ENCODE peak calls at places on chromosomes 12 and 14, in seven cellular contexts. One of them, this sample, is unnamed.

GRCh38 chr12:88035907-88036289 is 6.7 kb upstream of the C12orf50 start:
- DNase-seq in HCT116: no peak
- DNase-seq in SK-N-SH: no peak
- DNase-seq in H1: no peak
- DNase-seq in GM12878: no peak
- DNase-seq in K562: peak; percentile 29
- DNase-seq in HepG2: no peak
- DNase-seq in this sample: peak; percentile 47

GRCh38 chr12:105267711-105268110 is 31.7 kb upstream of the APPL2 start:
- DNase-seq in SK-N-SH: no peak
- DNase-seq in GM12878: no peak
- DNase-seq in K562: peak; percentile 1
- DNase-seq in HepG2: no peak
- DNase-seq in HCT116: no peak
- DNase-seq in H1: no peak
- DNase-seq in this sample: no peak

GRCh38 chr12:14949631-14950030 is 11.3 kb upstream of the ERP27 start:
- DNase-seq in HCT116: no peak
- DNase-seq in H1: no peak
- DNase-seq in GM12878: no peak
- DNase-seq in SK-N-SH: no peak
- DNase-seq in HepG2: no peak
- DNase-seq in K562: no peak
- DNase-seq in this sample: no peak

GRCh38 chr12:54350743-54351142 is 13.5 kb downstream of the GPR84 start:
- DNase-seq in K562: no peak
- DNase-seq in H1: no peak
- DNase-seq in SK-N-SH: no peak
- DNase-seq in HCT116: no peak
- DNase-seq in GM12878: no peak
- DNase-seq in HepG2: no peak
- DNase-seq in this sample: no peak

GRCh38 chr14:99043756-99044155 is 228.2 kb downstream of the BCL11B start:
- DNase-seq in HepG2: no peak
- DNase-seq in H1: no peak
- DNase-seq in GM12878: no peak
- DNase-seq in SK-N-SH: no peak
- DNase-seq in HCT116: no peak
- DNase-seq in K562: no peak
- DNase-seq in this sample: no peak

GRCh38 chr14:77909911-77910310 is 110.0 kb downstream of the ADCK1 start:
- DNase-seq in K562: no peak
- DNase-seq in HepG2: no peak
- DNase-seq in HCT116: no peak
- DNase-seq in SK-N-SH: no peak
- DNase-seq in H1: no peak
- DNase-seq in GM12878: no peak
- DNase-seq in this sample: no peak

GRCh38 chr14:51806624-51807023 is 53.8 kb upstream of the GNG2 start:
- DNase-seq in HCT116: no peak
- DNase-seq in H1: no peak
- DNase-seq in SK-N-SH: no peak
- DNase-seq in GM12878: no peak
- DNase-seq in HepG2: no peak
- DNase-seq in K562: no peak
- DNase-seq in this sample: no peak

GRCh38 chr14:102824832-102825231 is 47.6 kb downstream of the TRAF3 start:
- DNase-seq in K562: no peak
- DNase-seq in HepG2: no peak
- DNase-seq in SK-N-SH: no peak
- DNase-seq in HCT116: no peak
- DNase-seq in H1: no peak
- DNase-seq in GM12878: no peak
- DNase-seq in this sample: no peak

GRCh38 chr14:44589180-44589579 is 82.1 kb upstream of the FSCB start:
- DNase-seq in GM12878: no peak
- DNase-seq in HepG2: no peak
- DNase-seq in H1: no peak
- DNase-seq in SK-N-SH: no peak
- DNase-seq in HCT116: no peak
- DNase-seq in K562: no peak
- DNase-seq in this sample: no peak

GRCh38 chr14:51539571-51540037 is 112.1 kb upstream of the FRMD6 start:
- DNase-seq in K562: no peak
- DNase-seq in SK-N-SH: no peak
- DNase-seq in HCT116: no peak
- DNase-seq in H1: peak; percentile 51
- DNase-seq in HepG2: no peak
- DNase-seq in GM12878: no peak
- DNase-seq in this sample: no peak

GRCh38 chr12:25835385-25835784 is 123.1 kb upstream of the RASSF8 start:
- DNase-seq in H1: no peak
- DNase-seq in GM12878: no peak
- DNase-seq in HCT116: no peak
- DNase-seq in HepG2: no peak
- DNase-seq in SK-N-SH: no peak
- DNase-seq in K562: no peak
- DNase-seq in this sample: no peak

GRCh38 chr12:24561882-24562760 is 386.8 kb downstream of the BCAT1 start:
- DNase-seq in GM12878: no peak
- DNase-seq in SK-N-SH: peak; percentile 75
- DNase-seq in H1: no peak
- DNase-seq in HCT116: no peak
- DNase-seq in HepG2: no peak
- DNase-seq in K562: no peak
- DNase-seq in this sample: peak; percentile 55

GRCh38 chr14:88974991-88975835 is 150.8 kb downstream of the TTC8 start:
- DNase-seq in SK-N-SH: no peak
- DNase-seq in HepG2: no peak
- DNase-seq in H1: no peak
- DNase-seq in HCT116: no peak
- DNase-seq in GM12878: no peak
- DNase-seq in K562: no peak
- DNase-seq in this sample: no peak

GRCh38 chr14:52018252-52018651 is 28.9 kb downstream of the RTRAF start:
- DNase-seq in HepG2: no peak
- DNase-seq in SK-N-SH: no peak
- DNase-seq in GM12878: no peak
- DNase-seq in HCT116: no peak
- DNase-seq in H1: no peak
- DNase-seq in K562: peak; percentile 10
- DNase-seq in this sample: no peak

GRCh38 chr14:99791476-99792283 is 1.5 kb upstream of the EML1 start:
- DNase-seq in SK-N-SH: no peak
- DNase-seq in H1: no peak
- DNase-seq in GM12878: no peak
- DNase-seq in HepG2: no peak
- DNase-seq in HCT116: no peak
- DNase-seq in K562: no peak
- DNase-seq in this sample: no peak

GRCh38 chr14:97580923-97581495 is 783.8 kb downstream of the VRK1 start:
- DNase-seq in GM12878: no peak
- DNase-seq in SK-N-SH: no peak
- DNase-seq in K562: no peak
- DNase-seq in H1: no peak
- DNase-seq in HCT116: no peak
- DNase-seq in HepG2: no peak
- DNase-seq in this sample: no peak

GRCh38 chr12:45644521-45644920 is 85.0 kb upstream of the ARID2 start:
- DNase-seq in HCT116: no peak
- DNase-seq in K562: no peak
- DNase-seq in H1: no peak
- DNase-seq in GM12878: no peak
- DNase-seq in SK-N-SH: no peak
- DNase-seq in HepG2: no peak
- DNase-seq in this sample: no peak

GRCh38 chr14:106343636-106344035 is 817.3 kb downstream of the TMEM121 start:
- DNase-seq in H1: no peak
- DNase-seq in HCT116: no peak
- DNase-seq in HepG2: no peak
- DNase-seq in GM12878: no peak
- DNase-seq in SK-N-SH: no peak
- DNase-seq in K562: no peak
- DNase-seq in this sample: no peak
- TF ChIP-seq JUND in H1: no peak
- TF ChIP-seq JUND in HCT116: no peak
- TF ChIP-seq JUND in HepG2: no peak
- TF ChIP-seq JUND in GM12878: no peak
- TF ChIP-seq JUND in SK-N-SH: no peak
- TF ChIP-seq JUND in K562: no peak
- TF ChIP-seq JUND in this sample: no peak

GRCh38 chr12:5259523-5259922 is 172.4 kb upstream of the NTF3 start:
- DNase-seq in HepG2: no peak
- DNase-seq in GM12878: no peak
- DNase-seq in K562: no peak
- DNase-seq in SK-N-SH: no peak
- DNase-seq in H1: no peak
- DNase-seq in HCT116: no peak
- DNase-seq in this sample: no peak
- TF ChIP-seq JUND in HepG2: no peak
- TF ChIP-seq JUND in GM12878: no peak
- TF ChIP-seq JUND in K562: no peak
- TF ChIP-seq JUND in SK-N-SH: no peak
- TF ChIP-seq JUND in H1: no peak
- TF ChIP-seq JUND in HCT116: no peak
- TF ChIP-seq JUND in this sample: no peak

DNA sequence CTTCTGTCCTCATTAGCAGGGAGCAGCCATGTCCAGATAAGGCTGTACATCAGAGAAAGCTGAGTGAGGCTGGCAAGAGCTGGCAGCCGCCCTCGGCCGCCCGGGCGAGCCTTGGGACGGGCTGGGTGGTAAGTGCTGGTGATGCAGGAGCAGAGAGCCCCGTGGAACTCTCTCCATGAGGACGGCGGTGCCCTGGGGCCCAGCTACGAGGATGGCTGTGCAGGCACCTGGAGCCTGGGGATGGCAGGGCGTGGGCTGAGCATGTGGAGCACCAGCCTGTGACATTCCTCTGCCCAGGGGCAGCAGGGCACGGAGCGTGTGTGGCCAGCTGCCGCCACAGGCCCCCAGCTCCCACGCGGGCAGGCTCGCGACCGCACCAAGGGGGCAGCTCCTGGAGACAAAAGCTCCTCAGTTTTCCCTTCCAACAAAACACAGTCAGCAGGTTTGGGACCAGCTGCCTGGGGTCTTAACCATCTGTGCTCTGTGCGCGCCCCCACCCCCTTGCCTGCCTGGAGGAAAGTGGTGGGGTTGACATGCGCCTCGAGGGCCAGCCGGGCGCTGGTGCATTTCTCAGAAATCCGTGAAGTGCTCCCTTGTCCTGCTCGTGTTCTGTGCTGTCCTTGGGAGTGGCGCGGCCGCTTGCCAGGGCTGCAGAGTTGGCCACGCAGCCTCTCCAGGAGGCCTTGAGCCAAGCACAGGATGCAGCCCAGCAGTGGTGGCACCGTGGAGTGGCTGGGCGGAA is 21.4 kb downstream of the PACS2 start:
- DNase-seq in K562: no peak
- DNase-seq in GM12878: no peak
- DNase-seq in SK-N-SH: no peak
- DNase-seq in HCT116: no peak
- DNase-seq in H1: no peak
- DNase-seq in HepG2: no peak
- DNase-seq in this sample: no peak
- TF ChIP-seq JUND in K562: no peak
- TF ChIP-seq JUND in GM12878: no peak
- TF ChIP-seq JUND in SK-N-SH: no peak
- TF ChIP-seq JUND in HCT116: no peak
- TF ChIP-seq JUND in H1: no peak
- TF ChIP-seq JUND in HepG2: no peak
- TF ChIP-seq JUND in this sample: no peak

GRCh38 chr12:32891956-32892355 is 4.6 kb downstream of the PKP2 start:
- DNase-seq in GM12878: no peak
- DNase-seq in K562: no peak
- DNase-seq in H1: no peak
- DNase-seq in SK-N-SH: no peak
- DNase-seq in HepG2: peak; percentile 75
- DNase-seq in HCT116: no peak
- DNase-seq in this sample: no peak
- TF ChIP-seq JUND in GM12878: no peak
- TF ChIP-seq JUND in K562: no peak
- TF ChIP-seq JUND in H1: peak; percentile 90
- TF ChIP-seq JUND in SK-N-SH: no peak
- TF ChIP-seq JUND in HepG2: no peak
- TF ChIP-seq JUND in HCT116: no peak
- TF ChIP-seq JUND in this sample: no peak

DNA sequence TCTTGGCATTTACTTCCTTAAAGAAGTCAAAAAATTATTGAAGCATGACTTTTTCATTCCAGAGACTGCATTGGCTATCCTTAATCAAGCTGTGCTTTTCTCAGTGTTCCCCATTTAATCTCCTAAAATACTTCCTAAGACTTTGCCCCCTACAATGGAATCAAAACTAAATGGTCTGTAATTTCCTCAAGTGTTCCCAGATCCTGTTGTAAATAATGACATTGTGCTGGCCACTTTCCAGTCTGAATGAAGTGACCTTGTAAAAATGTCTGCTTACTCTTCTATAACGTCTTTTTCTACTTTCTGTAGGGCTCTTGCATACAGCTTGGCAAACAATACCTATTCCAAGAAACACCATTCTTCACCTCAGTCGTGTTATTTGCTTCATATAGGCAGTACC is 45.3 kb upstream of the MBIP start:
- DNase-seq in SK-N-SH: no peak
- DNase-seq in GM12878: no peak
- DNase-seq in H1: no peak
- DNase-seq in HepG2: no peak
- DNase-seq in HCT116: no peak
- DNase-seq in K562: no peak
- DNase-seq in this sample: no peak
- TF ChIP-seq JUND in SK-N-SH: no peak
- TF ChIP-seq JUND in GM12878: no peak
- TF ChIP-seq JUND in H1: no peak
- TF ChIP-seq JUND in HepG2: no peak
- TF ChIP-seq JUND in HCT116: no peak
- TF ChIP-seq JUND in K562: no peak
- TF ChIP-seq JUND in this sample: no peak